ENCODE peak calls at places on chromosomes 12 and 14, in nine cellular contexts. R is activated CD4-positive, CD25-positive, alpha-beta regulatory T cell; N is ascending aorta; E is WTC11; F is activated CD4-positive, alpha-beta T cell treated with anti-CD3 and anti-CD28 coated beads for 24 hours; V is stimulated activated CD8-positive, alpha-beta memory T cell treated with anti-CD3 and anti-CD28 coated beads, Interleukin-2, amount 100 ng/mL, for 48 hours; D is NCI-H446; M is effector CD4-positive, alpha-beta T cell; Y is skeletal muscle cell. J is an unnamed sample.

GRCh38 chr12:94754653-94755052 is 104.3 kb upstream of the TMCC3 start:
- DNase-seq in Y (no peak), D (no peak), V (no peak), N (no peak), M (no peak), R (no peak), F (no peak), E (no peak), J (no peak)

GRCh38 chr12:67982165-67982563 is 7.1 kb upstream of the IFNG-AS1 start:
- DNase-seq in E (no peak), Y (no peak), R (no peak), N (no peak), D (no peak), F (no peak), M (no peak), V (no peak), J (no peak)

GRCh38 chr12:107670999-107671643 is 14.5 kb upstream of the PWP1 start:
- DNase-seq in D (no peak), R (no peak), V (peak), Y (no peak), F (no peak), M (no peak), N (no peak), E (peak), J (peak)

GRCh38 chr12:109715310-109716091 is 1.9 kb downstream of the FAM222A start:
- DNase-seq in R (no peak), V (no peak), D (no peak), E (peak), N (no peak), Y (no peak), F (no peak), M (peak), J (no peak)

GRCh38 chr12:47349770-47350408 is 270.1 kb upstream of the AMIGO2 start:
- DNase-seq in F (no peak), E (no peak), D (no peak), V (no peak), N (no peak), R (no peak), M (no peak), Y (no peak), J (no peak)

GRCh38 chr12:67433393-67434175 is 164.4 kb downstream of the CAND1 start:
- DNase-seq in E (no peak), M (no peak), N (no peak), V (no peak), Y (no peak), R (no peak), D (no peak), F (no peak), J (no peak)

GRCh38 chr14:95362180-95362494 is 42.4 kb upstream of the CLMN start:
- DNase-seq in R (no peak), E (peak), V (no peak), Y (no peak), F (no peak), M (no peak), N (peak), D (no peak), J (no peak)

GRCh38 chr14:51880810-51881580 is 20.6 kb downstream of the GNG2 start:
- DNase-seq in E (no peak), F (no peak), R (no peak), Y (no peak), N (no peak), D (no peak), V (no peak), M (no peak), J (no peak)

GRCh38 chr12:69389836-69390235 is 30.3 kb downstream of the YEATS4 start:
- DNase-seq in D (no peak), F (no peak), Y (no peak), N (no peak), R (no peak), V (no peak), E (no peak), M (no peak), J (no peak)

GRCh38 chr14:59845245-59845644 is 25.3 kb downstream of the RTN1 start:
- DNase-seq in Y (no peak), V (no peak), E (no peak), F (no peak), R (no peak), D (no peak), N (no peak), M (no peak), J (no peak)

GRCh38 chr12:114369088-114369487 is 36.9 kb downstream of the TBX5 start:
- DNase-seq in M (no peak), F (no peak), N (no peak), R (no peak), D (no peak), Y (no peak), E (no peak), V (no peak), J (no peak)

GRCh38 chr12:132154341-132154761 is 10.1 kb downstream of the NOC4L start:
- DNase-seq in F (no peak), E (no peak), M (no peak), D (no peak), Y (no peak), V (no peak), N (no peak), R (no peak), J (no peak)

GRCh38 chr12:49030119-49030518 is 11.5 kb upstream of the PRKAG1 start:
- DNase-seq in F (no peak), M (no peak), E (no peak), Y (no peak), N (no peak), V (no peak), R (no peak), D (no peak), J (no peak)

GRCh38 chr12:76026643-76027063 is 4.9 kb downstream of the PHLDA1 start:
- DNase-seq in N (no peak), R (no peak), Y (peak), D (no peak), E (no peak), F (no peak), M (no peak), V (no peak), J (no peak)

GRCh38 chr12:69834147-69834546 is 9.1 kb downstream of the MYRFL start:
- DNase-seq in D (no peak), N (no peak), F (no peak), M (no peak), E (no peak), R (no peak), V (no peak), Y (no peak), J (no peak)

GRCh38 chr14:68703093-68703492 is 89.8 kb downstream of the ZFP36L1 start:
- DNase-seq in F (no peak), N (no peak), M (peak), V (no peak), E (no peak), Y (no peak), R (no peak), D (no peak), J (no peak)

GRCh38 chr12:98352218-98352811 is 163.1 kb upstream of the TMPO start:
- DNase-seq in Y (peak), F (no peak), R (no peak), M (no peak), N (no peak), D (no peak), V (no peak), E (no peak), J (no peak)